ENCODE peak calls at places on chromosomes 3 and 15, in nine cellular contexts. One of them, this sample, is unnamed.

GRCh38 chr3:32557640-32558352 is 12.9 kb downstream of the DYNC1LI1 start:
- DNase-seq in AG08396: no peak
- DNase-seq in EH: no peak
- DNase-seq in SK-N-SH: no peak
- DNase-seq in brain microvascular endothelial cell: no peak
- DNase-seq in substantia nigra: no peak
- DNase-seq in neural crest cell: no peak
- DNase-seq in AML-193: peak; percentile 20
- DNase-seq in ACHN: no peak
- DNase-seq in this sample: no peak

GRCh38 chr3:196072313-196072712 is 9.6 kb downstream of the TFRC start:
- DNase-seq in AG08396: no peak
- DNase-seq in EH: no peak
- DNase-seq in SK-N-SH: no peak
- DNase-seq in brain microvascular endothelial cell: no peak
- DNase-seq in substantia nigra: no peak
- DNase-seq in neural crest cell: no peak
- DNase-seq in AML-193: no peak
- DNase-seq in ACHN: no peak
- DNase-seq in this sample: no peak

GRCh38 chr3:117995795-117996194 is 1038.9 kb downstream of the IGSF11 start:
- DNase-seq in AG08396: no peak
- DNase-seq in EH: no peak
- DNase-seq in SK-N-SH: peak; percentile 6
- DNase-seq in brain microvascular endothelial cell: no peak
- DNase-seq in substantia nigra: no peak
- DNase-seq in neural crest cell: no peak
- DNase-seq in AML-193: no peak
- DNase-seq in ACHN: no peak
- DNase-seq in this sample: no peak

GRCh38 chr15:31474059-31474868 is 147.6 kb downstream of the KLF13 start:
- DNase-seq in AG08396: no peak
- DNase-seq in EH: no peak
- DNase-seq in SK-N-SH: no peak
- DNase-seq in brain microvascular endothelial cell: no peak
- DNase-seq in substantia nigra: no peak
- DNase-seq in neural crest cell: no peak
- DNase-seq in AML-193: no peak
- DNase-seq in ACHN: no peak
- DNase-seq in this sample: no peak

GRCh38 chr15:60115579-60116415 is 111.7 kb downstream of the FOXB1 start:
- DNase-seq in AG08396: no peak
- DNase-seq in EH: peak; percentile 47
- DNase-seq in SK-N-SH: no peak
- DNase-seq in brain microvascular endothelial cell: no peak
- DNase-seq in substantia nigra: no peak
- DNase-seq in neural crest cell: no peak
- DNase-seq in AML-193: no peak
- DNase-seq in ACHN: peak; percentile 80
- DNase-seq in this sample: no peak

GRCh38 chr15:39919740-39920509 is at the start of gene GPR176:
- DNase-seq in AG08396: peak; percentile 89
- DNase-seq in EH: peak; percentile 94
- DNase-seq in SK-N-SH: peak; percentile 87
- DNase-seq in brain microvascular endothelial cell: peak; percentile 43
- DNase-seq in substantia nigra: peak; percentile 27
- DNase-seq in neural crest cell: peak; percentile 28
- DNase-seq in AML-193: no peak
- DNase-seq in ACHN: peak; percentile 88
- DNase-seq in this sample: peak; percentile 48

GRCh38 chr15:40493089-40493840 is 22.5 kb downstream of the CHST14 start:
- DNase-seq in AG08396: no peak
- DNase-seq in EH: no peak
- DNase-seq in SK-N-SH: no peak
- DNase-seq in brain microvascular endothelial cell: no peak
- DNase-seq in substantia nigra: no peak
- DNase-seq in neural crest cell: no peak
- DNase-seq in AML-193: peak; percentile 57
- DNase-seq in ACHN: no peak
- DNase-seq in this sample: no peak

GRCh38 chr3:60444898-60445297 is 806.4 kb downstream of the FHIT start:
- DNase-seq in AG08396: no peak
- DNase-seq in EH: no peak
- DNase-seq in SK-N-SH: no peak
- DNase-seq in brain microvascular endothelial cell: no peak
- DNase-seq in substantia nigra: no peak
- DNase-seq in neural crest cell: no peak
- DNase-seq in AML-193: no peak
- DNase-seq in ACHN: no peak
- DNase-seq in this sample: no peak

GRCh38 chr3:174945951-174946350 is 86.8 kb downstream of the NAALADL2 start:
- DNase-seq in AG08396: no peak
- DNase-seq in EH: peak; percentile 43
- DNase-seq in SK-N-SH: no peak
- DNase-seq in brain microvascular endothelial cell: no peak
- DNase-seq in substantia nigra: no peak
- DNase-seq in neural crest cell: no peak
- DNase-seq in AML-193: no peak
- DNase-seq in ACHN: no peak
- DNase-seq in this sample: no peak

GRCh38 chr3:28949580-28949979 is 331.3 kb upstream of the RBMS3 start:
- DNase-seq in AG08396: no peak
- DNase-seq in EH: no peak
- DNase-seq in SK-N-SH: no peak
- DNase-seq in brain microvascular endothelial cell: no peak
- DNase-seq in substantia nigra: no peak
- DNase-seq in neural crest cell: no peak
- DNase-seq in AML-193: no peak
- DNase-seq in ACHN: no peak
- DNase-seq in this sample: no peak

GRCh38 chr3:146187334-146187950 is 26.5 kb upstream of the PLOD2 start:
- DNase-seq in AG08396: no peak
- DNase-seq in EH: peak; percentile 50
- DNase-seq in SK-N-SH: no peak
- DNase-seq in brain microvascular endothelial cell: peak; percentile 40
- DNase-seq in substantia nigra: no peak
- DNase-seq in neural crest cell: peak; percentile 18
- DNase-seq in AML-193: peak; percentile 16
- DNase-seq in ACHN: peak; percentile 33
- DNase-seq in this sample: no peak

GRCh38 chr3:20185364-20185732 is 658 bp downstream of the SGO1 start:
- DNase-seq in AG08396: no peak
- DNase-seq in EH: peak; percentile 32
- DNase-seq in SK-N-SH: peak; percentile 26
- DNase-seq in brain microvascular endothelial cell: peak; percentile 12
- DNase-seq in substantia nigra: no peak
- DNase-seq in neural crest cell: no peak
- DNase-seq in AML-193: no peak
- DNase-seq in ACHN: peak; percentile 24
- DNase-seq in this sample: no peak

GRCh38 chr15:44790215-44790614 is 53.9 kb downstream of the TRIM69 start:
- DNase-seq in AG08396: no peak
- DNase-seq in EH: no peak
- DNase-seq in SK-N-SH: no peak
- DNase-seq in brain microvascular endothelial cell: no peak
- DNase-seq in substantia nigra: no peak
- DNase-seq in neural crest cell: no peak
- DNase-seq in AML-193: no peak
- DNase-seq in ACHN: no peak
- DNase-seq in this sample: no peak

GRCh38 chr3:30689202-30689641 is 82.8 kb downstream of the TGFBR2 start:
- DNase-seq in AG08396: no peak
- DNase-seq in EH: peak; percentile 79
- DNase-seq in SK-N-SH: peak; percentile 71
- DNase-seq in brain microvascular endothelial cell: peak; percentile 37
- DNase-seq in substantia nigra: peak; percentile 7
- DNase-seq in neural crest cell: no peak
- DNase-seq in AML-193: no peak
- DNase-seq in ACHN: no peak
- DNase-seq in this sample: no peak